ENCODE peak calls at places on chromosomes 16 and 17, in four cellular contexts. K, R, Y and H are unnamed samples.

GRCh38 chr17:40068917-40069750 is 6.4 kb downstream of the THRA start:
- DNase-seq in Y (peak), R (no peak), K (peak), H (peak)

GRCh38 chr16:85512716-85513115 is 100.4 kb upstream of the GSE1 start:
- DNase-seq in R (no peak), K (no peak), Y (no peak), H (no peak)

GRCh38 chr16:87383522-87384161 is at the start of gene FBXO31:
- DNase-seq in Y (peak), R (peak), K (peak), H (peak)

GRCh38 chr16:83441523-83441922 is 366.3 kb upstream of the HSBP1 start:
- DNase-seq in K (no peak), R (no peak), Y (no peak), H (no peak)

GRCh38 chr16:85399583-85400284 is 213.4 kb upstream of the GSE1 start:
- DNase-seq in K (no peak), R (peak), Y (no peak), H (peak)

GRCh38 chr17:7019839-7020519 is 2.9 kb upstream of the BCL6B start:
- DNase-seq in Y (no peak), R (peak), K (no peak), H (peak)

GRCh38 chr17:77572851-77573250 is 385.7 kb upstream of the TNRC6C start:
- DNase-seq in Y (no peak), R (no peak), K (no peak), H (peak)

GRCh38 chr17:7323731-7324437 is 5.3 kb downstream of the NEURL4 start:
- DNase-seq in R (peak), K (peak), Y (no peak), H (peak)

GRCh38 chr16:66271074-66272060 is 95.1 kb upstream of the CDH5 start:
- DNase-seq in K (no peak), R (no peak), Y (no peak), H (no peak)

GRCh38 chr16:59527206-59527997 is 793.3 kb upstream of the GOT2 start:
- DNase-seq in Y (no peak), K (no peak), R (no peak), H (no peak)

GRCh38 chr17:77186141-77186604 is 45.4 kb downstream of the SEC14L1 start:
- DNase-seq in R (no peak), Y (no peak), K (peak), H (no peak)

GRCh38 chr17:12877953-12878669 is 88.8 kb downstream of the ARHGAP44 start:
- DNase-seq in R (no peak), K (no peak), Y (no peak), H (no peak)

GRCh38 chr17:64938925-64939474 is 19.7 kb upstream of the LRRC37A3 start:
- DNase-seq in R (peak), Y (peak), K (peak), H (peak)

GRCh38 chr16:65415460-65415859 is 293.6 kb upstream of the CDH11 start:
- DNase-seq in R (no peak), K (no peak), Y (no peak), H (no peak)

GRCh38 chr17:33072421-33073175 is 81.0 kb downstream of the SPACA3 start:
- DNase-seq in Y (no peak), R (no peak), K (no peak), H (no peak)

GRCh38 chr16:23119570-23119969 is 29.7 kb downstream of the USP31 start:
- DNase-seq in Y (no peak), K (no peak), R (no peak), H (no peak)

GRCh38 chr17:17243163-17243562 is 6.2 kb upstream of the FLCN start:
- DNase-seq in K (no peak), R (no peak), Y (no peak), H (no peak)

GRCh38 chr17:10743316-10744009 is 13.6 kb upstream of the TMEM220 start:
- DNase-seq in R (no peak), K (no peak), Y (no peak), H (no peak)

GRCh38 chr17:77375917-77376651 is 235.3 kb downstream of the SEC14L1 start:
- DNase-seq in Y (no peak), R (no peak), K (peak), H (no peak)

GRCh38 chr17:73746314-73747073 is 102.2 kb upstream of the SDK2 start:
- DNase-seq in R (no peak), K (no peak), Y (no peak), H (no peak)

GRCh38 chr17:27965224-27965623 is 72.1 kb upstream of the LYRM9 start:
- DNase-seq in K (no peak), R (no peak), Y (no peak), H (no peak)

GRCh38 chr17:74531231-74531761 is at the start of gene CD300LB:
- DNase-seq in Y (peak), R (no peak), K (no peak), H (peak)

GRCh38 chr17:76709077-76709950 is 1.5 kb downstream of the MXRA7 start:
- DNase-seq in K (no peak), R (no peak), Y (peak), H (peak)

GRCh38 chr16:2498531-2499253 is 15.1 kb upstream of the ATP6V0C start:
- DNase-seq in R (no peak), Y (no peak), K (no peak), H (peak)

GRCh38 chr17:2814499-2815341 is 18.5 kb downstream of the RAP1GAP2 start:
- DNase-seq in Y (peak), R (no peak), K (peak), H (peak)

GRCh38 chr17:50177476-50177875 is 11.7 kb downstream of the SGCA start:
- DNase-seq in Y (no peak), K (no peak), R (no peak), H (no peak)

GRCh38 chr16:29809850-29810698 is 1.9 kb upstream of the PRRT2 start:
- DNase-seq in K (peak), Y (peak), R (no peak), H (no peak)

GRCh38 chr17:21595086-21595485 is 97.2 kb upstream of the KCNJ18 start:
- DNase-seq in Y (no peak), R (no peak), K (no peak), H (no peak)

GRCh38 chr17:45732926-45733505 is 51.1 kb upstream of the CRHR1 start:
- DNase-seq in Y (no peak), R (peak), K (no peak), H (no peak)

GRCh38 chr17:48600244-48601098 is 4.3 kb downstream of the HOXB6 start:
- DNase-seq in R (no peak), K (no peak), Y (no peak), H (no peak)

GRCh38 chr16:87960851-87961250 is 9.6 kb downstream of the BANP start:
- DNase-seq in Y (no peak), K (no peak), R (no peak), H (no peak)

GRCh38 chr16:82050909-82051357 is 15.9 kb downstream of the HSD17B2 start:
- DNase-seq in K (no peak), R (no peak), Y (no peak), H (no peak)